ENCODE peak calls at places on chromosomes 16 and 17, in eight cellular contexts. J, M, A, Q, Z, P, Y and C are unnamed samples.
A peak's percentile ranks its signal among the peaks of the same experiment; 100 is the strongest.

GRCh38 chr16:77469639-77470038 is 34.8 kb upstream of the ADAMTS18 start:
- DNase-seq in J (no peak), A (no peak), Y (no peak), M (no peak), P (no peak), Z (no peak), Q (no peak), C (no peak)

GRCh38 chr16:67883872-67884261 is 818 bp upstream of the NRN1L start:
- DNase-seq in A (peak; percentile 53), P (peak; percentile 70), M (peak; percentile 83), Y (no peak), Z (peak; percentile 77), J (no peak), Q (no peak), C (peak; percentile 68)

GRCh38 chr17:47607481-47607880 is 42.2 kb upstream of the KPNB1 start:
- DNase-seq in Z (no peak), A (no peak), Y (no peak), M (no peak), J (no peak), Q (no peak), P (no peak), C (no peak)

GRCh38 chr16:50254072-50254471 is 12.3 kb upstream of the ADCY7 start:
- DNase-seq in A (no peak), Z (no peak), Q (no peak), P (no peak), Y (no peak), M (no peak), J (no peak), C (no peak)

GRCh38 chr16:75820672-75821071 is 94.4 kb upstream of the CPHXL start:
- DNase-seq in A (no peak), Z (no peak), P (no peak), J (no peak), Q (no peak), M (no peak), Y (no peak), C (no peak)

GRCh38 chr17:60908324-60908723 is 230.7 kb downstream of the BCAS3 start:
- DNase-seq in Z (no peak), A (no peak), P (no peak), Y (no peak), J (no peak), M (no peak), Q (no peak), C (no peak)

GRCh38 chr17:36133629-36134259 is 30.1 kb downstream of the CCL4 start:
- DNase-seq in P (no peak), J (no peak), M (no peak), A (no peak), Z (no peak), Y (no peak), Q (no peak), C (no peak)

GRCh38 chr16:1899641-1900451 is 18.4 kb downstream of the HS3ST6 start:
- DNase-seq in J (no peak), P (no peak), Y (no peak), Q (no peak), M (no peak), A (no peak), Z (no peak), C (no peak)

GRCh38 chr17:27493088-27493487 is 36.8 kb downstream of the KSR1 start:
- DNase-seq in P (no peak), J (no peak), Z (no peak), M (no peak), Y (no peak), Q (no peak), A (no peak), C (no peak)

GRCh38 chr17:51289776-51290175 is 29.4 kb downstream of the UTP18 start:
- DNase-seq in A (no peak), J (no peak), Q (no peak), P (no peak), Z (no peak), M (no peak), Y (no peak), C (no peak)

GRCh38 chr16:17836868-17837602 is 366.3 kb upstream of the XYLT1 start:
- DNase-seq in Q (no peak), A (no peak), P (no peak), M (no peak), J (no peak), Z (no peak), Y (peak; percentile 53), C (no peak)

GRCh38 chr17:19388791-19389190 is 1.8 kb upstream of the MFAP4 start:
- DNase-seq in Y (no peak), J (no peak), Q (no peak), M (no peak), P (no peak), Z (no peak), A (no peak), C (no peak)

GRCh38 chr16:86527366-86527765 is 17.0 kb downstream of the FOXF1 start:
- DNase-seq in Z (no peak), P (no peak), A (no peak), Y (no peak), Q (no peak), J (no peak), M (no peak), C (no peak)

GRCh38 chr17:17605747-17606083 is 14.2 kb upstream of the PEMT start:
- DNase-seq in M (no peak), Z (no peak), A (no peak), Y (peak; percentile 8), P (no peak), J (peak; percentile 31), Q (no peak), C (no peak)

GRCh38 chr16:51164167-51164566 is 13.1 kb upstream of the SALL1 start:
- DNase-seq in A (peak; percentile 57), M (no peak), J (no peak), Q (no peak), Y (no peak), P (no peak), Z (no peak), C (no peak)

GRCh38 chr16:51163366-51163765 is 12.3 kb upstream of the SALL1 start:
- DNase-seq in P (no peak), A (no peak), Y (no peak), Q (no peak), Z (no peak), M (no peak), J (no peak), C (no peak)

GRCh38 chr16:14494396-14494795 is 135.7 kb downstream of the PARN start:
- DNase-seq in Z (no peak), M (no peak), Y (no peak), Q (no peak), A (peak; percentile 77), P (no peak), J (no peak), C (no peak)

GRCh38 chr17:21272881-21273839 is 11.4 kb upstream of the MAP2K3 start:
- DNase-seq in A (no peak), P (no peak), M (no peak), Z (no peak), J (no peak), Y (no peak), Q (no peak), C (no peak)

GRCh38 chr17:63450551-63450950 is 4.4 kb upstream of the CYB561 start:
- DNase-seq in Y (no peak), Q (no peak), A (peak; percentile 79), P (no peak), Z (no peak), J (no peak), M (no peak), C (no peak)

GRCh38 chr17:12667299-12667958 is 1.7 kb downstream of the MYOCD start:
- DNase-seq in A (peak; percentile 68), Y (peak; percentile 43), M (no peak), Q (no peak), P (peak; percentile 20), Z (no peak), J (peak; percentile 52), C (no peak)

GRCh38 chr16:4435668-4436067 is 10.0 kb downstream of the DNAJA3 start:
- DNase-seq in J (no peak), P (no peak), A (no peak), Q (no peak), M (no peak), Y (no peak), Z (no peak), C (no peak)

GRCh38 chr17:40176409-40177110 is 710 bp upstream of the RAPGEFL1 start:
- DNase-seq in Z (no peak), P (no peak), Y (no peak), M (no peak), Q (no peak), J (no peak), A (no peak), C (no peak)

GRCh38 chr16:75058815-75059214 is 57.8 kb downstream of the LDHD start:
- DNase-seq in Q (no peak), M (no peak), Z (no peak), Y (no peak), A (no peak), P (no peak), J (no peak), C (no peak)

GRCh38 chr16:74748710-74749073 is 25.9 kb downstream of the FA2H start:
- DNase-seq in M (no peak), Z (no peak), J (no peak), Y (no peak), Q (no peak), A (no peak), P (no peak), C (no peak)

GRCh38 chr16:54077412-54077821 is 209.2 kb downstream of the IRX3 start:
- DNase-seq in Z (no peak), M (no peak), A (peak; percentile 78), P (no peak), J (no peak), Q (no peak), Y (no peak), C (peak; percentile 12)